ENCODE peak calls at places on chromosomes 16 and 17, in seven cellular contexts. One of them, this sample, is unnamed.

GRCh38 chr16:67039260-67040020 is 10.5 kb downstream of the CBFB start:
- DNase-seq in coronary artery: no peak
- DNase-seq in midbrain: no peak
- DNase-seq in amniotic stem cell: no peak
- DNase-seq in ascending aorta: no peak
- DNase-seq in Right ventricle myocardium superior: no peak
- DNase-seq in stimulated activated CD4-positive, alpha-beta T cell treated with anti-CD3 and anti-CD28 coated beads, Interleukin-12 subunit alpha, Interleukin-12 subunit beta, amount 100 ng/mL, for 48 hours: no peak
- DNase-seq in this sample: no peak

GRCh38 chr17:78826836-78827509 is 13.6 kb downstream of the USP36 start:
- DNase-seq in stimulated activated CD4-positive, alpha-beta T cell treated with anti-CD3 and anti-CD28 coated beads, Interleukin-12 subunit alpha, Interleukin-12 subunit beta, amount 100 ng/mL, for 48 hours: no peak
- DNase-seq in ascending aorta: no peak
- DNase-seq in amniotic stem cell: no peak
- DNase-seq in Right ventricle myocardium superior: peak; percentile 69
- DNase-seq in midbrain: peak; percentile 9
- DNase-seq in coronary artery: peak; percentile 72
- DNase-seq in this sample: no peak

GRCh38 chr16:50281391-50282009 is 15.1 kb downstream of the ADCY7 start:
- DNase-seq in midbrain: no peak
- DNase-seq in Right ventricle myocardium superior: peak; percentile 45
- DNase-seq in ascending aorta: no peak
- DNase-seq in amniotic stem cell: no peak
- DNase-seq in stimulated activated CD4-positive, alpha-beta T cell treated with anti-CD3 and anti-CD28 coated beads, Interleukin-12 subunit alpha, Interleukin-12 subunit beta, amount 100 ng/mL, for 48 hours: no peak
- DNase-seq in coronary artery: no peak
- DNase-seq in this sample: no peak

GRCh38 chr16:23509763-23510153 is 536 bp downstream of the GGA2 start:
- DNase-seq in midbrain: no peak
- DNase-seq in amniotic stem cell: no peak
- DNase-seq in ascending aorta: no peak
- DNase-seq in coronary artery: no peak
- DNase-seq in Right ventricle myocardium superior: no peak
- DNase-seq in stimulated activated CD4-positive, alpha-beta T cell treated with anti-CD3 and anti-CD28 coated beads, Interleukin-12 subunit alpha, Interleukin-12 subunit beta, amount 100 ng/mL, for 48 hours: peak; percentile 10
- DNase-seq in this sample: no peak

GRCh38 chr16:22213236-22213635 is 7.2 kb downstream of the EEF2K start:
- DNase-seq in coronary artery: no peak
- DNase-seq in ascending aorta: no peak
- DNase-seq in Right ventricle myocardium superior: no peak
- DNase-seq in amniotic stem cell: no peak
- DNase-seq in midbrain: no peak
- DNase-seq in stimulated activated CD4-positive, alpha-beta T cell treated with anti-CD3 and anti-CD28 coated beads, Interleukin-12 subunit alpha, Interleukin-12 subunit beta, amount 100 ng/mL, for 48 hours: no peak
- DNase-seq in this sample: no peak

GRCh38 chr16:10981697-10982216 is 37.4 kb downstream of the CLEC16A start:
- DNase-seq in Right ventricle myocardium superior: no peak
- DNase-seq in coronary artery: no peak
- DNase-seq in stimulated activated CD4-positive, alpha-beta T cell treated with anti-CD3 and anti-CD28 coated beads, Interleukin-12 subunit alpha, Interleukin-12 subunit beta, amount 100 ng/mL, for 48 hours: no peak
- DNase-seq in amniotic stem cell: no peak
- DNase-seq in midbrain: no peak
- DNase-seq in ascending aorta: no peak
- DNase-seq in this sample: no peak

GRCh38 chr16:67447508-67448076 is 16.7 kb downstream of the HSD11B2 start:
- DNase-seq in stimulated activated CD4-positive, alpha-beta T cell treated with anti-CD3 and anti-CD28 coated beads, Interleukin-12 subunit alpha, Interleukin-12 subunit beta, amount 100 ng/mL, for 48 hours: peak; percentile 72
- DNase-seq in ascending aorta: no peak
- DNase-seq in amniotic stem cell: no peak
- DNase-seq in coronary artery: no peak
- DNase-seq in Right ventricle myocardium superior: peak; percentile 69
- DNase-seq in midbrain: peak; percentile 10
- DNase-seq in this sample: no peak

GRCh38 chr16:57699481-57699880 is 4.9 kb downstream of the DRC7 start:
- DNase-seq in coronary artery: peak; percentile 61
- DNase-seq in stimulated activated CD4-positive, alpha-beta T cell treated with anti-CD3 and anti-CD28 coated beads, Interleukin-12 subunit alpha, Interleukin-12 subunit beta, amount 100 ng/mL, for 48 hours: no peak
- DNase-seq in Right ventricle myocardium superior: no peak
- DNase-seq in midbrain: no peak
- DNase-seq in amniotic stem cell: no peak
- DNase-seq in ascending aorta: no peak
- DNase-seq in this sample: no peak

GRCh38 chr17:70314096-70314495 is 144.8 kb downstream of the KCNJ2 start:
- DNase-seq in midbrain: no peak
- DNase-seq in amniotic stem cell: no peak
- DNase-seq in coronary artery: no peak
- DNase-seq in ascending aorta: no peak
- DNase-seq in stimulated activated CD4-positive, alpha-beta T cell treated with anti-CD3 and anti-CD28 coated beads, Interleukin-12 subunit alpha, Interleukin-12 subunit beta, amount 100 ng/mL, for 48 hours: no peak
- DNase-seq in Right ventricle myocardium superior: no peak
- DNase-seq in this sample: no peak

GRCh38 chr17:6479626-6480324 is 35.5 kb downstream of the PIMREG start:
- DNase-seq in midbrain: no peak
- DNase-seq in Right ventricle myocardium superior: no peak
- DNase-seq in amniotic stem cell: no peak
- DNase-seq in ascending aorta: no peak
- DNase-seq in coronary artery: no peak
- DNase-seq in stimulated activated CD4-positive, alpha-beta T cell treated with anti-CD3 and anti-CD28 coated beads, Interleukin-12 subunit alpha, Interleukin-12 subunit beta, amount 100 ng/mL, for 48 hours: no peak
- DNase-seq in this sample: no peak

GRCh38 chr16:26111900-26112299 is 420.1 kb downstream of the HS3ST4 start:
- DNase-seq in ascending aorta: no peak
- DNase-seq in midbrain: no peak
- DNase-seq in stimulated activated CD4-positive, alpha-beta T cell treated with anti-CD3 and anti-CD28 coated beads, Interleukin-12 subunit alpha, Interleukin-12 subunit beta, amount 100 ng/mL, for 48 hours: no peak
- DNase-seq in Right ventricle myocardium superior: no peak
- DNase-seq in coronary artery: no peak
- DNase-seq in amniotic stem cell: no peak
- DNase-seq in this sample: no peak

GRCh38 chr17:32783602-32784001 is 93.3 kb downstream of the MYO1D start:
- DNase-seq in coronary artery: no peak
- DNase-seq in Right ventricle myocardium superior: no peak
- DNase-seq in stimulated activated CD4-positive, alpha-beta T cell treated with anti-CD3 and anti-CD28 coated beads, Interleukin-12 subunit alpha, Interleukin-12 subunit beta, amount 100 ng/mL, for 48 hours: no peak
- DNase-seq in ascending aorta: no peak
- DNase-seq in midbrain: peak; percentile 51
- DNase-seq in amniotic stem cell: peak; percentile 7
- DNase-seq in this sample: peak; percentile 23

GRCh38 chr17:42107124-42107523 is 5.4 kb downstream of the DHX58 start:
- DNase-seq in midbrain: no peak
- DNase-seq in coronary artery: no peak
- DNase-seq in stimulated activated CD4-positive, alpha-beta T cell treated with anti-CD3 and anti-CD28 coated beads, Interleukin-12 subunit alpha, Interleukin-12 subunit beta, amount 100 ng/mL, for 48 hours: no peak
- DNase-seq in amniotic stem cell: no peak
- DNase-seq in ascending aorta: no peak
- DNase-seq in Right ventricle myocardium superior: no peak
- DNase-seq in this sample: no peak

GRCh38 chr17:43766413-43767052 is 7.9 kb upstream of the SOST start:
- DNase-seq in Right ventricle myocardium superior: peak; percentile 80
- DNase-seq in stimulated activated CD4-positive, alpha-beta T cell treated with anti-CD3 and anti-CD28 coated beads, Interleukin-12 subunit alpha, Interleukin-12 subunit beta, amount 100 ng/mL, for 48 hours: peak; percentile 33
- DNase-seq in ascending aorta: no peak
- DNase-seq in amniotic stem cell: no peak
- DNase-seq in coronary artery: peak; percentile 73
- DNase-seq in midbrain: peak; percentile 46
- DNase-seq in this sample: no peak

GRCh38 chr17:1000597-1001490 is 3.9 kb downstream of the TIMM22 start:
- DNase-seq in stimulated activated CD4-positive, alpha-beta T cell treated with anti-CD3 and anti-CD28 coated beads, Interleukin-12 subunit alpha, Interleukin-12 subunit beta, amount 100 ng/mL, for 48 hours: no peak
- DNase-seq in ascending aorta: no peak
- DNase-seq in coronary artery: peak; percentile 78
- DNase-seq in midbrain: no peak
- DNase-seq in Right ventricle myocardium superior: peak; percentile 57
- DNase-seq in amniotic stem cell: no peak
- DNase-seq in this sample: no peak

GRCh38 chr17:34988644-34989043 is 8.3 kb downstream of the LIG3 start:
- DNase-seq in Right ventricle myocardium superior: no peak
- DNase-seq in coronary artery: no peak
- DNase-seq in stimulated activated CD4-positive, alpha-beta T cell treated with anti-CD3 and anti-CD28 coated beads, Interleukin-12 subunit alpha, Interleukin-12 subunit beta, amount 100 ng/mL, for 48 hours: no peak
- DNase-seq in amniotic stem cell: no peak
- DNase-seq in ascending aorta: no peak
- DNase-seq in midbrain: no peak
- DNase-seq in this sample: no peak